ENCODE peak calls at places on chromosome 17, in six cellular contexts. Z is AG04449, U is progenitor cell of endocrine pancreas, P is fibroblast of mammary gland, V is Panc1, M is fibroblast of lung. I is an unnamed sample.

GRCh38 chr17:77055453-77055852 is 85.3 kb upstream of the SEC14L1 start:
- DNase-seq in Z (no peak), U (no peak), P (no peak), V (no peak), M (no peak), I (no peak)

GRCh38 chr17:7336240-7337175 is at the start of gene ACAP1:
- DNase-seq in Z (no peak), U (no peak), P (no peak), V (no peak), M (no peak), I (no peak)

GRCh38 chr17:42720996-42721583 is 23.8 kb downstream of the EZH1 start:
- DNase-seq in Z (no peak), U (no peak), P (peak), V (no peak), M (peak), I (peak)

GRCh38 chr17:48542956-48543853 is 1.7 kb downstream of the HOXB2 start:
- DNase-seq in Z (no peak), U (peak), P (no peak), V (no peak), M (peak), I (peak)

GRCh38 chr17:8153550-8153956 is 1.3 kb upstream of the PER1 start:
- DNase-seq in Z (peak), U (no peak), P (peak), V (no peak), M (peak), I (peak)

GRCh38 chr17:2710804-2711607 is 558 bp downstream of the CLUH start:
- DNase-seq in Z (no peak), U (no peak), P (no peak), V (no peak), M (no peak), I (peak)

GRCh38 chr17:58385359-58385899 is 31.9 kb downstream of the RNF43 start:
- DNase-seq in Z (no peak), U (no peak), P (no peak), V (no peak), M (no peak), I (no peak)

GRCh38 chr17:48486557-48486956 is 44.3 kb downstream of the HOXB1 start:
- DNase-seq in Z (peak), U (no peak), P (peak), V (no peak), M (peak), I (peak)

GRCh38 chr17:54662978-54663876 is 237.4 kb upstream of the TOM1L1 start:
- DNase-seq in Z (no peak), U (no peak), P (no peak), V (no peak), M (no peak), I (no peak)

GRCh38 chr17:79915850-79916430 is 76.7 kb upstream of the CBX4 start:
- DNase-seq in Z (no peak), U (peak), P (peak), V (no peak), M (peak), I (peak)

GRCh38 chr17:46167826-46168569 is 25.2 kb downstream of the KANSL1 start:
- DNase-seq in Z (peak), U (no peak), P (peak), V (no peak), M (peak), I (peak)

GRCh38 chr17:53119773-53120172 is 703.0 kb upstream of the KIF2B start:
- DNase-seq in Z (no peak), U (no peak), P (no peak), V (no peak), M (no peak), I (no peak)

GRCh38 chr17:4710693-4711634 is 532 bp downstream of the ARRB2 start:
- DNase-seq in Z (no peak), U (no peak), P (no peak), V (no peak), M (no peak), I (no peak)

GRCh38 chr17:76753061-76753961 is 15.4 kb downstream of the MFSD11 start:
- DNase-seq in Z (no peak), U (no peak), P (no peak), V (no peak), M (no peak), I (no peak)

GRCh38 chr17:77437747-77438146 is 297.0 kb downstream of the SEC14L1 start:
- DNase-seq in Z (no peak), U (no peak), P (no peak), V (no peak), M (no peak), I (no peak)

GRCh38 chr17:76382803-76383644 is 1.4 kb upstream of the SPHK1 start:
- DNase-seq in Z (no peak), U (peak), P (peak), V (no peak), M (peak), I (peak)

GRCh38 chr17:56974055-56974454 is 3.9 kb upstream of the SCPEP1 start:
- DNase-seq in Z (no peak), U (no peak), P (no peak), V (no peak), M (no peak), I (no peak)

GRCh38 chr17:45791935-45792334 is 7.8 kb downstream of the CRHR1 start:
- DNase-seq in Z (no peak), U (no peak), P (no peak), V (no peak), M (no peak), I (peak)

GRCh38 chr17:61251939-61252865 is 147.4 kb upstream of the TBX2 start:
- DNase-seq in Z (peak), U (no peak), P (peak), V (no peak), M (peak), I (peak)

GRCh38 chr17:4648741-4649140 is 7.3 kb upstream of the ALOX15 start:
- DNase-seq in Z (no peak), U (no peak), P (no peak), V (no peak), M (peak), I (peak)

GRCh38 chr17:47802341-47803022 is 19.1 kb downstream of the OSBPL7 start:
- DNase-seq in Z (no peak), U (no peak), P (peak), V (peak), M (peak), I (peak)

GRCh38 chr17:17413215-17413792 is 63.5 kb upstream of the MED9 start:
- DNase-seq in Z (no peak), U (no peak), P (no peak), V (no peak), M (no peak), I (peak)

GRCh38 chr17:30332057-30332542 is 1.8 kb downstream of the TMIGD1 start:
- DNase-seq in Z (peak), U (no peak), P (peak), V (no peak), M (peak), I (peak)

GRCh38 chr17:7018331-7018964 is 4.4 kb upstream of the BCL6B start:
- DNase-seq in Z (no peak), U (no peak), P (peak), V (no peak), M (no peak), I (no peak)

GRCh38 chr17:65417406-65418221 is 143.8 kb downstream of the AXIN2 start:
- DNase-seq in Z (no peak), U (no peak), P (peak), V (no peak), M (peak), I (peak)

GRCh38 chr17:52041123-52041617 is 117.3 kb downstream of the CA10 start:
- DNase-seq in Z (no peak), U (no peak), P (no peak), V (no peak), M (no peak), I (no peak)

GRCh38 chr17:16456770-16457316 is 35.1 kb downstream of the LRRC75A start:
- DNase-seq in Z (no peak), U (no peak), P (no peak), V (no peak), M (no peak), I (no peak)

GRCh38 chr17:265726-266125 is 84.3 kb upstream of the DOC2B start:
- DNase-seq in Z (no peak), U (no peak), P (no peak), V (no peak), M (no peak), I (no peak)

GRCh38 chr17:7717756-7718350 is 309 bp downstream of the DNAH2 start:
- DNase-seq in Z (no peak), U (no peak), P (no peak), V (no peak), M (peak), I (no peak)

GRCh38 chr17:4998027-4998665 is 396 bp downstream of the KIF1C start:
- DNase-seq in Z (no peak), U (peak), P (no peak), V (no peak), M (peak), I (peak)

GRCh38 chr17:80997471-80998387 is 6.1 kb downstream of the CHMP6 start:
- DNase-seq in Z (no peak), U (no peak), P (no peak), V (no peak), M (no peak), I (no peak)

GRCh38 chr17:66667491-66668030 is 167.4 kb upstream of the CACNG5 start:
- DNase-seq in Z (no peak), U (no peak), P (no peak), V (no peak), M (no peak), I (no peak)

GRCh38 chr17:47857551-47858410 is 6.8 kb upstream of the SP6 start:
- DNase-seq in Z (no peak), U (no peak), P (no peak), V (no peak), M (no peak), I (no peak)

GRCh38 chr17:83153681-83154310 is 74.4 kb downstream of the METRNL start:
- DNase-seq in Z (no peak), U (no peak), P (no peak), V (no peak), M (no peak), I (no peak)

DNA sequence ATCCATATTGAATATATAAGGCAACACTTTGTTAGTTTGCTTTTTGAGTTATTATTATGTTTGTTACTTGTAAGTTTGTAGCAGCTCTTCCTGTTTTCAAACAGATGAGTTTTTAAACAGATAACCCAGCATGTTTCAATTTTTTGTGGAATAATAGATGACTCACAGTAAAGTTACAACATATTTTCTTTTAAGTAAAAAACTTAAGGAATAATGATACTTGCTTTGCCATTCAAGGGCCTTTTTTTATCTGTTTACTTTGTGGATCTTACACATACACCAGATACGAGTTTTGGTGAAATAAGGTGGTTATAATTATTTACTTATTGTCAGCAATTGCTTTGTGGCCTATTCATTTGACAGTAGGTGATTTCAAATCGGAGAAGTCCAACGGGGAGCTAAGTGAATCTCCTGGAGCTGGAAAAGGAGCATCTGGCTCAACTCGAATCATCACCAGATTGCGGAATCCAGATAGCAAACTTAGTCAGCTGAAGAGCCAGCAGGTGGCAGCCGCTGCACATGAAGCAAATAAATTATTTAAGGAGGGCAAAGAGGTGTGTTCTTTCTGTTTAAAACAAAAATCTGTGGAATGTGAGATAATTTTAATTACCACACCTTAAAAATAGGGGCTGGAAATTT is 66.3 kb downstream of the BPTF start:
- DNase-seq in Z (no peak), U (no peak), P (peak), V (no peak), M (peak), I (peak)
- TF ChIP-seq CTCF in Z (peak), U (peak), P (peak), V (no peak), M (peak), I (peak)

GRCh38 chr17:75129576-75129975 is 2.0 kb downstream of the NT5C start:
- DNase-seq in Z (no peak), U (no peak), P (no peak), V (no peak), M (no peak), I (no peak)

GRCh38 chr17:75128694-75129505 is 2.6 kb downstream of the NT5C start:
- DNase-seq in Z (no peak), U (no peak), P (no peak), V (no peak), M (no peak), I (no peak)

GRCh38 chr17:75131278-75132017 is at the start of gene NT5C:
- DNase-seq in Z (no peak), U (peak), P (peak), V (no peak), M (peak), I (peak)

GRCh38 chr17:75130059-75130631 is 1.4 kb downstream of the NT5C start:
- DNase-seq in Z (no peak), U (no peak), P (no peak), V (no peak), M (no peak), I (no peak)

DNA sequence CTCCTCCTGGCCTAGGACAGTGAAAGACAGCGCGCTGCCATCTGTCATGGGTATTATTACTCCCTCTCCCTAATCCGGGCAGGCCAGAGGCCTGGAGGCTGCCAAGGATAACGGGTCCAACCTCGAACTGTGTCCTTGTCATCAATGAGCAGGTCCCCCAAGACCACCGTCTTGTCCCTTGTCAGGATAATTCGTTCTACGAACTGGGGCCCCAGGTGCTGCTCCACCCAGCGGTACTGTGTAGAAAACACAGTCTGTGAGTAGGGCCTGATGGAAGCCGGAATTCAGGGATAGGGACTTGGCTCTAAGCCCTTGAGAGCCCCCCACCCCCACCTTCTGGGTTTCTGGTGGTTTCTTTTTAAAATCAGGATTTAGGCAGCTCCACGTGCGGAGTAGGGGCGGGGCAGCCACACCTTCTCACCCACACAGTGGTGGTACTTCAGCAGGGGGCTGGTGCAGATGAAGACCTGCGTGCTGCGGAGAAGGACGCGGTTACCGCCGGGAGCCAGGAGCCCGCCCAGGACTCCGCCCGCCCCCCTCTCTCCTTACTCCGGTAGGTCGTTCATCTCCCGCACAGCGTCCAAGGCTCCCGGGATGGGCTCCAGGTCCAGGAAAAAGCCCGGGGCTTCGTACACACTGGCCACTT is 787 bp downstream of the NT5C start:
- DNase-seq in Z (no peak), U (peak), P (peak), V (no peak), M (peak), I (peak)
- TF ChIP-seq CTCF in Z (peak), U (peak), P (peak), V (peak), M (peak), I (peak)

DNA sequence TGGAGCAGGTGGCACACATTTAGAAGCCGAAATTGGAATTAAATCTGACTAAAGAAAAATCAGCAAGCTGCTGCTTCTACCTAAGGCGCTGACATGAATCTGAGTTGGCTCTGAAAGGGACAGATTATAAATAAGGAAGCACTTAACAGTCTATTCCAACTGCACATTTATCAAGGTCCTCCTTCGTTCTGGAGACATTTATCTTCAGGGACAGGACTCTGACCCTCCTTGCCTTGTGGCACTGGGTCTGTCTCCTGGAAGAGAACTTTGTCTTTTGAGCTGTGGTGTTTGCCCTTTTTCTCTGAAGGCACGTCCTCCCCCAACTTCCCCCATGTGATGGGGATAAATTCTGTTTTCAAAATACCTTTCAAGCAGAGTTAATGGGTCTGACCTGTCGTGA is 47.0 kb upstream of the MARCHF10 start:
- DNase-seq in Z (no peak), U (no peak), P (no peak), V (no peak), M (no peak), I (no peak)
- TF ChIP-seq CTCF in Z (no peak), U (no peak), P (no peak), V (no peak), M (no peak), I (no peak)

GRCh38 chr17:37740861-37741260 is 4.0 kb downstream of the HNF1B start:
- DNase-seq in Z (no peak), U (no peak), P (no peak), V (no peak), M (no peak), I (no peak)

GRCh38 chr17:37736428-37736827 is 8.4 kb downstream of the HNF1B start:
- DNase-seq in Z (no peak), U (no peak), P (no peak), V (no peak), M (no peak), I (no peak)

GRCh38 chr17:37735165-37735564 is 9.7 kb downstream of the HNF1B start:
- DNase-seq in Z (no peak), U (no peak), P (no peak), V (no peak), M (no peak), I (no peak)

GRCh38 chr17:37737971-37738370 is 6.9 kb downstream of the HNF1B start:
- DNase-seq in Z (no peak), U (no peak), P (peak), V (no peak), M (peak), I (peak)

GRCh38 chr17:37737081-37737480 is 7.8 kb downstream of the HNF1B start:
- DNase-seq in Z (no peak), U (no peak), P (peak), V (no peak), M (peak), I (peak)
- TF ChIP-seq CTCF in Z (peak), U (peak), P (peak), V (no peak), M (no peak), I (peak)

DNA sequence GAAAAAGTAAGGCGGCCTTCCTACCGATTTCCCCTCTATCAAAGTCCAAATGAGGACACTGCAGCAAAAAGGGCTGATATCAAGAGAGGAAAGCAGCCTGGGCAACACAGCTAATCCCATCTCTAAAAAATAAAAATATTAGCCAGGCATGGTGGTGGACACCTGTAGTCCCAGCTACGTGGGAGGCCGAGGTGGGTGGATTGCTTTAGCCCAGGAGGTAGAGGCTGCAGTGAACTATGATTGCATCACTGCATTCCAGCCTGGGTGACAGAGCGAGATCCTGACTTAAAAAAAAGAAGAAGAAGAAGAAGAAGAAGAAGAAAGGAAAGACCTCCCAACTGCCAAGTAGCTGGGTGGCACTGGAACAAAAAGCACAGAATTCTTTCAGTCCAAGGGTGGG is 14.4 kb downstream of the CACNB1 start:
- DNase-seq in Z (no peak), U (no peak), P (no peak), V (no peak), M (no peak), I (no peak)
- TF ChIP-seq CTCF in Z (no peak), U (no peak), P (no peak), V (no peak), M (no peak), I (no peak)

GRCh38 chr17:12623220-12623848 is 42.4 kb upstream of the MYOCD start:
- DNase-seq in Z (no peak), U (no peak), P (no peak), V (no peak), M (no peak), I (no peak)

GRCh38 chr17:12620200-12620720 is 45.4 kb upstream of the MYOCD start:
- DNase-seq in Z (no peak), U (no peak), P (peak), V (no peak), M (peak), I (peak)

GRCh38 chr17:12622726-12623125 is 43.0 kb upstream of the MYOCD start:
- DNase-seq in Z (no peak), U (no peak), P (peak), V (no peak), M (peak), I (no peak)

GRCh38 chr17:12619444-12620199 is 46.1 kb upstream of the MYOCD start:
- DNase-seq in Z (no peak), U (no peak), P (peak), V (no peak), M (peak), I (no peak)

GRCh38 chr17:12618557-12618956 is 47.1 kb upstream of the MYOCD start:
- DNase-seq in Z (no peak), U (no peak), P (peak), V (no peak), M (peak), I (no peak)
- TF ChIP-seq CTCF in Z (no peak), U (no peak), P (no peak), V (no peak), M (no peak), I (no peak)

GRCh38 chr17:39730095-39730921 is at the start of gene MIEN1:
- DNase-seq in Z (no peak), U (peak), P (peak), V (no peak), M (peak), I (peak)
- TF ChIP-seq CTCF in Z (peak), U (peak), P (peak), V (peak), M (peak), I (peak)